ENCODE peak calls at places on chromosomes 11 and 22, in four cellular contexts. L is HuH-7, D is endodermal cell, J is breast epithelium. F is an unnamed sample.

GRCh38 chr22:20227363-20227762 is 40.8 kb downstream of the RTN4R start:
- DNase-seq in D (no peak), J (no peak), L (no peak), F (no peak)

GRCh38 chr22:39773976-39774539 is 119.5 kb downstream of the ENTHD1 start:
- DNase-seq in L (no peak), J (no peak), D (no peak), F (no peak)

GRCh38 chr11:70853103-70853830 is 399.1 kb downstream of the SHANK2 start:
- DNase-seq in J (no peak), D (no peak), L (no peak), F (no peak)

GRCh38 chr11:65884716-65885092 is 3.6 kb downstream of the FIBP start:
- DNase-seq in L (peak), D (peak), J (no peak), F (peak)

GRCh38 chr11:16350125-16350524 is 6.2 kb downstream of the SOX6 start:
- DNase-seq in D (no peak), J (no peak), L (no peak), F (no peak)

GRCh38 chr22:27776410-27776958 is 25.1 kb downstream of the MN1 start:
- DNase-seq in J (no peak), L (no peak), D (no peak), F (no peak)

GRCh38 chr11:131468565-131468964 is 98.2 kb downstream of the NTM start:
- DNase-seq in L (no peak), J (no peak), D (no peak), F (no peak)

GRCh38 chr11:7892751-7893356 is 38.2 kb downstream of the OR10A6 start:
- DNase-seq in L (peak), J (no peak), D (no peak), F (peak)

GRCh38 chr11:76007179-76007578 is 192.2 kb downstream of the UVRAG start:
- DNase-seq in J (no peak), L (no peak), D (no peak), F (no peak)

GRCh38 chr11:73651252-73651651 is 4.9 kb downstream of the PLEKHB1 start:
- DNase-seq in L (no peak), D (no peak), J (no peak), F (no peak)

GRCh38 chr11:68298659-68299516 is 13.5 kb upstream of the LRP5 start:
- DNase-seq in L (peak), D (no peak), J (no peak), F (no peak)

GRCh38 chr11:122180435-122180834 is 64.4 kb upstream of the BLID start:
- DNase-seq in J (no peak), D (no peak), L (no peak), F (no peak)

GRCh38 chr11:79845002-79845709 is 404.3 kb upstream of the TENM4 start:
- DNase-seq in J (no peak), D (no peak), L (no peak), F (no peak)

GRCh38 chr11:63553759-63554158 is 9.4 kb downstream of the PLAAT2 start:
- DNase-seq in D (no peak), J (no peak), L (no peak), F (no peak)